ENCODE peak calls at places on chromosomes 5 and 9, in six cellular contexts. One of them, this sample, is unnamed.

GRCh38 chr9:134217431-134218210 is 53.3 kb upstream of the RNU6ATAC start:
- DNase-seq in GOT3: no peak
- DNase-seq in BE2C: peak
- DNase-seq in tibial artery: no peak
- DNase-seq in MCF 10A: no peak
- DNase-seq in fibroblast of the aortic adventitia: no peak
- DNase-seq in this sample: no peak

GRCh38 chr5:41009228-41009627 is 61.9 kb downstream of the MROH2B start:
- DNase-seq in GOT3: no peak
- DNase-seq in BE2C: peak
- DNase-seq in tibial artery: no peak
- DNase-seq in MCF 10A: peak
- DNase-seq in fibroblast of the aortic adventitia: peak
- DNase-seq in this sample: peak

GRCh38 chr9:77731930-77732329 is 83.8 kb upstream of the GNA14 start:
- DNase-seq in GOT3: no peak
- DNase-seq in BE2C: peak
- DNase-seq in tibial artery: no peak
- DNase-seq in MCF 10A: no peak
- DNase-seq in fibroblast of the aortic adventitia: no peak
- DNase-seq in this sample: no peak

GRCh38 chr5:130168211-130168610 is 263.9 kb downstream of the CHSY3 start:
- DNase-seq in GOT3: no peak
- DNase-seq in BE2C: no peak
- DNase-seq in tibial artery: no peak
- DNase-seq in MCF 10A: peak
- DNase-seq in fibroblast of the aortic adventitia: peak
- DNase-seq in this sample: no peak

GRCh38 chr5:31626156-31626555 is 12.8 kb upstream of the PDZD2 start:
- DNase-seq in GOT3: no peak
- DNase-seq in BE2C: peak
- DNase-seq in tibial artery: no peak
- DNase-seq in MCF 10A: peak
- DNase-seq in fibroblast of the aortic adventitia: no peak
- DNase-seq in this sample: no peak

GRCh38 chr9:85716031-85716877 is 25.5 kb downstream of the AGTPBP1 start:
- DNase-seq in GOT3: no peak
- DNase-seq in BE2C: no peak
- DNase-seq in tibial artery: no peak
- DNase-seq in MCF 10A: peak
- DNase-seq in fibroblast of the aortic adventitia: no peak
- DNase-seq in this sample: no peak

GRCh38 chr5:43851741-43852140 is 248.8 kb downstream of the NNT start:
- DNase-seq in GOT3: no peak
- DNase-seq in BE2C: no peak
- DNase-seq in tibial artery: no peak
- DNase-seq in MCF 10A: no peak
- DNase-seq in fibroblast of the aortic adventitia: no peak
- DNase-seq in this sample: no peak

GRCh38 chr9:133969681-133970580 is 22.2 kb downstream of the VAV2 start:
- DNase-seq in GOT3: no peak
- DNase-seq in BE2C: peak
- DNase-seq in tibial artery: no peak
- DNase-seq in MCF 10A: no peak
- DNase-seq in fibroblast of the aortic adventitia: no peak
- DNase-seq in this sample: no peak

GRCh38 chr9:38141751-38142150 is 72.7 kb upstream of the SHB start:
- DNase-seq in GOT3: no peak
- DNase-seq in BE2C: no peak
- DNase-seq in tibial artery: no peak
- DNase-seq in MCF 10A: peak
- DNase-seq in fibroblast of the aortic adventitia: peak
- DNase-seq in this sample: no peak

GRCh38 chr5:56172225-56172624 is 60.9 kb downstream of the ANKRD55 start:
- DNase-seq in GOT3: no peak
- DNase-seq in BE2C: no peak
- DNase-seq in tibial artery: no peak
- DNase-seq in MCF 10A: no peak
- DNase-seq in fibroblast of the aortic adventitia: peak
- DNase-seq in this sample: no peak

GRCh38 chr9:137255448-137256114 is 454 bp downstream of the NELFB start:
- DNase-seq in GOT3: no peak
- DNase-seq in BE2C: no peak
- DNase-seq in tibial artery: no peak
- DNase-seq in MCF 10A: peak
- DNase-seq in fibroblast of the aortic adventitia: peak
- DNase-seq in this sample: no peak

GRCh38 chr5:76332102-76332501 is 71.0 kb upstream of the IQGAP2 start:
- DNase-seq in GOT3: no peak
- DNase-seq in BE2C: no peak
- DNase-seq in tibial artery: no peak
- DNase-seq in MCF 10A: no peak
- DNase-seq in fibroblast of the aortic adventitia: no peak
- DNase-seq in this sample: no peak

GRCh38 chr9:129340427-129341196 is 162.6 kb upstream of the IER5L start:
- DNase-seq in GOT3: no peak
- DNase-seq in BE2C: no peak
- DNase-seq in tibial artery: no peak
- DNase-seq in MCF 10A: no peak
- DNase-seq in fibroblast of the aortic adventitia: no peak
- DNase-seq in this sample: no peak

GRCh38 chr5:40046792-40047191 is 622.0 kb upstream of the DAB2 start:
- DNase-seq in GOT3: no peak
- DNase-seq in BE2C: no peak
- DNase-seq in tibial artery: no peak
- DNase-seq in MCF 10A: peak
- DNase-seq in fibroblast of the aortic adventitia: peak
- DNase-seq in this sample: no peak

GRCh38 chr5:181212934-181213333 is 7.9 kb upstream of the TRIM7 start:
- DNase-seq in GOT3: no peak
- DNase-seq in BE2C: no peak
- DNase-seq in tibial artery: no peak
- DNase-seq in MCF 10A: no peak
- DNase-seq in fibroblast of the aortic adventitia: no peak
- DNase-seq in this sample: no peak

GRCh38 chr9:137169764-137170460 is at the start of gene LRRC26:
- DNase-seq in GOT3: no peak
- DNase-seq in BE2C: no peak
- DNase-seq in tibial artery: no peak
- DNase-seq in MCF 10A: no peak
- DNase-seq in fibroblast of the aortic adventitia: no peak
- DNase-seq in this sample: no peak

This sample was measured in SW 1271.